ENCODE peak calls at places on chromosomes 6 and 20, in eight cellular contexts. One of them, this sample, is unnamed.

GRCh38 chr6:136611133-136611532 is 60.9 kb upstream of the MAP7 start:
- DNase-seq in GM18507: no peak
- DNase-seq in SJSA1: no peak
- DNase-seq in H9: no peak
- DNase-seq in cardiac muscle cell: no peak
- DNase-seq in NCI-H1092: no peak
- DNase-seq in SHP77: no peak
- DNase-seq in Calu3: no peak
- DNase-seq in this sample: no peak

GRCh38 chr20:32648761-32649615 is 24.8 kb downstream of the C20orf203 start:
- DNase-seq in H9: no peak
- DNase-seq in GM18507: no peak
- DNase-seq in SHP77: no peak
- DNase-seq in NCI-H1092: no peak
- DNase-seq in cardiac muscle cell: peak; percentile 58
- DNase-seq in Calu3: no peak
- DNase-seq in SJSA1: no peak
- DNase-seq in this sample: no peak

GRCh38 chr6:81309841-81310240 is 442.6 kb downstream of the TENT5A start:
- DNase-seq in NCI-H1092: no peak
- DNase-seq in SHP77: no peak
- DNase-seq in GM18507: no peak
- DNase-seq in cardiac muscle cell: no peak
- DNase-seq in Calu3: no peak
- DNase-seq in H9: no peak
- DNase-seq in SJSA1: no peak
- DNase-seq in this sample: no peak

GRCh38 chr20:47792021-47792618 is 6.8 kb upstream of the SULF2 start:
- DNase-seq in NCI-H1092: no peak
- DNase-seq in Calu3: peak; percentile 61
- DNase-seq in cardiac muscle cell: peak; percentile 99
- DNase-seq in H9: no peak
- DNase-seq in GM18507: no peak
- DNase-seq in SHP77: no peak
- DNase-seq in SJSA1: peak; percentile 87
- DNase-seq in this sample: no peak

GRCh38 chr6:16982827-16983226 is 119.0 kb upstream of the STMND1 start:
- DNase-seq in cardiac muscle cell: peak; percentile 70
- DNase-seq in H9: no peak
- DNase-seq in SJSA1: no peak
- DNase-seq in Calu3: no peak
- DNase-seq in GM18507: no peak
- DNase-seq in NCI-H1092: no peak
- DNase-seq in SHP77: no peak
- DNase-seq in this sample: no peak

GRCh38 chr6:119277047-119277446 is 72.5 kb downstream of the MAN1A1 start:
- DNase-seq in NCI-H1092: no peak
- DNase-seq in cardiac muscle cell: no peak
- DNase-seq in H9: no peak
- DNase-seq in SHP77: no peak
- DNase-seq in SJSA1: no peak
- DNase-seq in GM18507: no peak
- DNase-seq in Calu3: no peak
- DNase-seq in this sample: no peak

GRCh38 chr20:10309326-10309725 is 90.7 kb downstream of the SNAP25 start:
- DNase-seq in SJSA1: peak; percentile 68
- DNase-seq in SHP77: no peak
- DNase-seq in GM18507: no peak
- DNase-seq in NCI-H1092: no peak
- DNase-seq in Calu3: peak; percentile 21
- DNase-seq in H9: no peak
- DNase-seq in cardiac muscle cell: peak; percentile 92
- DNase-seq in this sample: peak; percentile 45

GRCh38 chr20:721876-722275 is 46.3 kb upstream of the SCRT2 start:
- DNase-seq in H9: no peak
- DNase-seq in cardiac muscle cell: no peak
- DNase-seq in SHP77: no peak
- DNase-seq in GM18507: no peak
- DNase-seq in SJSA1: no peak
- DNase-seq in NCI-H1092: no peak
- DNase-seq in Calu3: no peak
- DNase-seq in this sample: no peak

GRCh38 chr20:53513489-53514298 is 79.9 kb downstream of the ZNF217 start:
- DNase-seq in cardiac muscle cell: no peak
- DNase-seq in GM18507: no peak
- DNase-seq in SJSA1: no peak
- DNase-seq in SHP77: no peak
- DNase-seq in Calu3: no peak
- DNase-seq in H9: no peak
- DNase-seq in NCI-H1092: no peak
- DNase-seq in this sample: no peak

GRCh38 chr6:55902796-55903195 is 27.4 kb upstream of the BMP5 start:
- DNase-seq in SHP77: no peak
- DNase-seq in SJSA1: peak; percentile 43
- DNase-seq in cardiac muscle cell: peak; percentile 15
- DNase-seq in Calu3: no peak
- DNase-seq in NCI-H1092: no peak
- DNase-seq in GM18507: no peak
- DNase-seq in H9: no peak
- DNase-seq in this sample: peak; percentile 50